ENCODE peak calls at places on chromosomes 5 and 9, in eight cellular contexts. F is PC-3, U is MM.1S, S is GM23248, G is neural progenitor cell, I is hepatocyte, B is HCT116, W is SK-N-SH. P is an unnamed sample.
A peak's percentile ranks its signal among the peaks of the same experiment; 100 is the strongest.

GRCh38 chr9:34520096-34520495 is 2.7 kb downstream of the ENHO start:
- DNase-seq in F (no peak), U (no peak), S (no peak), G (no peak), I (no peak), B (no peak), W (no peak), P (no peak)

GRCh38 chr9:70131296-70131695 is 87.6 kb downstream of the MAMDC2 start:
- DNase-seq in F (no peak), U (no peak), S (no peak), G (no peak), I (no peak), B (no peak), W (no peak), P (no peak)

GRCh38 chr5:73826761-73827450 is 200.9 kb downstream of the ARHGEF28 start:
- DNase-seq in F (no peak), U (no peak), S (peak; percentile 89), G (no peak), I (peak; percentile 15), B (no peak), W (no peak), P (peak; percentile 20)

GRCh38 chr5:137498736-137499505 is at the start of gene SPOCK1:
- DNase-seq in F (peak; percentile 76), U (peak; percentile 77), S (peak; percentile 95), G (peak; percentile 96), I (peak; percentile 94), B (peak; percentile 12), W (peak; percentile 94), P (peak; percentile 90)

GRCh38 chr9:92327283-92327850 is 1.6 kb downstream of the CENPP start:
- DNase-seq in F (no peak), U (no peak), S (no peak), G (no peak), I (no peak), B (no peak), W (no peak), P (no peak)

GRCh38 chr9:93890436-93890935 is 64.7 kb downstream of the BARX1 start:
- DNase-seq in F (no peak), U (no peak), S (no peak), G (no peak), I (no peak), B (no peak), W (no peak), P (no peak)

GRCh38 chr9:118318770-118319443 is 614.7 kb downstream of the TLR4 start:
- DNase-seq in F (peak; percentile 15), U (no peak), S (no peak), G (no peak), I (no peak), B (no peak), W (peak; percentile 1), P (no peak)

GRCh38 chr5:172895549-172895948 is 61.5 kb downstream of the ERGIC1 start:
- DNase-seq in F (no peak), U (no peak), S (no peak), G (no peak), I (no peak), B (no peak), W (no peak), P (no peak)

GRCh38 chr9:80518441-80518840 is 946.7 kb downstream of the TLE4 start:
- DNase-seq in F (no peak), U (no peak), S (no peak), G (no peak), I (no peak), B (no peak), W (no peak), P (no peak)

GRCh38 chr5:141961466-141961865 is 3.5 kb upstream of the PCDH12 start:
- DNase-seq in F (no peak), U (no peak), S (no peak), G (no peak), I (no peak), B (no peak), W (no peak), P (no peak)

GRCh38 chr9:33265211-33265885 is 499 bp downstream of the CHMP5 start:
- DNase-seq in F (no peak), U (no peak), S (peak; percentile 51), G (no peak), I (no peak), B (no peak), W (no peak), P (no peak)

GRCh38 chr5:174145821-174146220 is 100.3 kb downstream of the NSG2 start:
- DNase-seq in F (peak; percentile 16), U (no peak), S (peak; percentile 7), G (peak; percentile 65), I (no peak), B (no peak), W (peak; percentile 87), P (peak; percentile 70)

DNA sequence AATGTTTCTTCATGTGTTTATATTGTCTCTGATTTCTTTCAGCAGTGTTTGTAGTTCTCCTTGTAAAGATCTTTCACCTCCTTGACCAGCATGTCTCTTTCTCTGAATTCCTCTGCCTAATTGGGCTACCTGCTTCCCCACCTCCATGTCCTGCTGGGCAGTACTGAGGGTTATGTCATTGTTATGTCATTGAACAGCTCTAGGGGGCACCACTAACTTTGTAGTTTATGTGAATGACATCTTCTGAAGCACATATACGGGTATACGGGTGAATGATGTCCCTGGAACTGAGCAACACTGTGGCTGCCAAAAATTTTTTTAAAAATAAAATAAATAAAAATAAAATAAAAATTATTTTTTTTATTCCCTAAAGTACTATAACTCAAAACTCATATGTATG is 16.9 kb upstream of the SNCAIP start:
- DNase-seq in F (peak; percentile 23), U (peak; percentile 58), S (peak; percentile 16), G (peak; percentile 50), I (no peak), B (peak; percentile 18), W (peak; percentile 13), P (peak; percentile 88)
- TF ChIP-seq EZH2phosphoT487 in F (no peak), U (no peak), S (no peak), G (no peak), I (no peak), B (no peak), W (no peak), P (no peak)

GRCh38 chr9:126682928-126683697 is 69.4 kb downstream of the LMX1B start:
- DNase-seq in F (no peak), U (no peak), S (peak; percentile 15), G (peak; percentile 68), I (no peak), B (no peak), W (peak; percentile 68), P (peak; percentile 40)
- H3K27me3 ChIP-seq in F (peaks cover 10% of the 10 kb centered on the region), U (peaks cover 88% of the 10 kb centered on the region), S (peaks cover 38% of the 10 kb centered on the region), G (peaks cover 100% of the 10 kb centered on the region), I (peaks cover 89% of the 10 kb centered on the region), B (no peaks in the 10 kb centered on the region), W (peaks cover 58% of the 10 kb centered on the region), P (peaks cover 88% of the 10 kb centered on the region)

GRCh38 chr9:88536951-88537742 is 2.2 kb downstream of the NXNL2 start:
- DNase-seq in F (no peak), U (no peak), S (no peak), G (no peak), I (no peak), B (no peak), W (no peak), P (no peak)

GRCh38 chr9:88540364-88540763 is 5.4 kb downstream of the NXNL2 start:
- DNase-seq in F (no peak), U (no peak), S (no peak), G (no peak), I (no peak), B (no peak), W (no peak), P (no peak)

GRCh38 chr9:88539246-88539645 is 4.3 kb downstream of the NXNL2 start:
- DNase-seq in F (no peak), U (no peak), S (no peak), G (no peak), I (no peak), B (no peak), W (no peak), P (no peak)

GRCh38 chr9:88537743-88538055 is 2.7 kb downstream of the NXNL2 start:
- DNase-seq in F (peak; percentile 25), U (peak; percentile 18), S (peak; percentile 94), G (peak; percentile 57), I (peak; percentile 84), B (no peak), W (peak; percentile 50), P (peak; percentile 38)

DNA sequence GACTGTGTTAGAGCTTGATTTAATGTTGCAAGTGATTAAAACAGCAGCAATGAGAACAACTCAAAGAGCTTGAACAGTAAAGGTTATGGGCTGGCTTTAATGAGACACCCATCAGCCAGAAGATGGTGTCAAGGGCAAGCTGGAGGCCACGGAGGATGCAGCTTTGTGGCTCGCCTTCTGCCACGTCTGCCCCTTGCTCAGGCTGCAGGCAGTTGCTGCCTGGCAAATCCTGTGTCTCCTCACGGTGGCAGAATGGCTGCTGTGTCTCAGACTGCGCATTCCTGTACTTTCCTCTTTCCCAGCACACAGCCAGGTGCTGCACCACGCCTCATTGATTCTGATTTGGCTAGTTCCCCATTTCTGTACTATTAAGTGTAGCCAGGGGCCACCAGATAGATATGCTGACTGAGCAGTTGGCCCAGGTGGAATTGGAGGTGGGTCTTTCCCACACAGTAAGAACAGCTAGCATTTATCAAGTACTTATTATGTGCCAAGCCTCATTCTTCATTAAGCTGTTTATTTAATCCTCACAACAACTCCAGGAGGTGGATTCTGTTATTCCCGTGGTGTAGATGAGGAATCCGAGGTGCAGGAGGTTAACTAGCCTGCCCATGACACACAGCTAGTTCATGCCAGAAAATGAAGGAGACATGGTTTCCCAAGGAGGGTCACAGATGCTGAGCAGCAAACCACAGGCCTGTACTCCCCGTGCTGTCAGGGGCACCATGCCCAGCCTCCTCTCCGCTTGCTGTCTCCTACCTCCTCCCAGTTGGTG is 3.5 kb downstream of the NXNL2 start:
- DNase-seq in F (no peak), U (no peak), S (no peak), G (no peak), I (no peak), B (no peak), W (no peak), P (no peak)
- TF ChIP-seq EZH2phosphoT487 in F (no peak), U (no peak), S (no peak), G (no peak), I (no peak), B (no peak), W (no peak), P (no peak)

GRCh38 chr9:122218885-122219855 is 9.6 kb downstream of the LHX6 start:
- DNase-seq in F (no peak), U (no peak), S (peak; percentile 38), G (peak; percentile 68), I (no peak), B (no peak), W (peak; percentile 56), P (peak; percentile 69)
- H3K27me3 ChIP-seq in F (no peaks in the 10 kb centered on the region), U (peaks cover 41% of the 10 kb centered on the region), S (peaks cover 98% of the 10 kb centered on the region), G (peaks cover 100% of the 10 kb centered on the region), I (peaks cover 100% of the 10 kb centered on the region), B (no peaks in the 10 kb centered on the region), W (peaks cover 94% of the 10 kb centered on the region), P (peaks cover 100% of the 10 kb centered on the region)

DNA sequence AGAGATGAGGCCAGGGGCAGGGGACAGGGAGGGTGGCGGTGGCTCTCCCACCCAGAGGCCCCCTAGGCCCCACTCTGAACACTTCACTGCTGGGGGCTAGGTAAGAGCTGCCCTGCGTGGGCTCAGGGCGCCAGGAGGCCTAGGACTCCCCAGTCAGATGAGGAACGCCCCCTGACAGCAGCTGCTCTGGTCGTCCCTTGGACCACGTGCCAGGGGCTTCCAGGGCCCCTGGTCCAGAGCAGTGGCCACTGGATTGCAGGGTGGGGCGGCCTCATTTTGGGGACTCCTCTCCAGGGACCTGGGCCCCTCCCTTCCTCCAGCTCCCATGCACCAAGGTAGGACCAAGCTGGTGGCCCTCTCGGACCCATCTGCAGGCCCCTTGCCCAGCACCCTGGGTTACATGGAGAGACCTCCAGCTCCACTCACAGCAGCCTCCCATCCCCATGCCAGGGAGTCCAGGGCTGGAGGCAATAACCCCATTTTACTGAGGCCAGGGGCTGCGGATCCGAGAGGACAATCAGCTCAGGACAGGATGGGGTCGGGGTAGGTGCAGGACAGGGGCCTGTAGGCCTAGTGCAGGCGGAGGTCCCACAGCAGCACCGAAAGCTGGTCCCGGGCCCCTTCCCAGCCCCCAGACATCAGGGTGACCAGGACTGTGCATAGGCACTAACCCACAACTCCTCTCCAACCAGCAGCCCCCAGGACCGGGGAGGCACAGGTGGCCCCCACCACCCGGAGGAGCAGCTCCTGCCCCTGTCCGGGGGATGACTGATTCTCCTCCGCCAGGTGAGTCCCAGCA is 1.5 kb downstream of the EGFL7 start:
- DNase-seq in F (no peak), U (no peak), S (no peak), G (no peak), I (no peak), B (no peak), W (no peak), P (no peak)
- TF ChIP-seq EZH2phosphoT487 in F (no peak), U (no peak), S (no peak), G (no peak), I (no peak), B (no peak), W (no peak), P (no peak)

P was measured in GM23338.